ENCODE peak calls at places on chromosome 17, in five cellular contexts. C is psoas muscle, B is upper lobe of right lung, V is HCT116, T is Peyer's patch. S is an unnamed sample.

GRCh38 chr17:4998027-4998665 is 396 bp downstream of the KIF1C start:
- DNase-seq in C (peak; percentile 83), V (no peak), B (peak; percentile 88), T (no peak), S (no peak)

GRCh38 chr17:75260679-75261335 is 599 bp downstream of the GGA3 start:
- DNase-seq in C (no peak), T (no peak), B (no peak), V (no peak), S (no peak)

GRCh38 chr17:50550661-50551432 is 3.9 kb downstream of the SPATA20 start:
- DNase-seq in V (peak; percentile 68), C (peak; percentile 90), B (peak; percentile 89), T (no peak), S (no peak)

GRCh38 chr17:45132569-45133463 is 501 bp upstream of the PLCD3 start:
- DNase-seq in T (peak; percentile 81), V (peak; percentile 67), B (peak; percentile 91), C (peak; percentile 93), S (peak; percentile 75)

GRCh38 chr17:50468120-50469004 is at the start of gene CHAD:
- DNase-seq in V (no peak), C (peak; percentile 61), T (no peak), B (no peak), S (no peak)

GRCh38 chr17:45160505-45161287 is 979 bp upstream of the HEXIM2 start:
- DNase-seq in B (peak; percentile 88), T (peak; percentile 65), V (no peak), C (peak; percentile 88), S (peak; percentile 56)

GRCh38 chr17:32998893-32999240 is 7.2 kb downstream of the SPACA3 start:
- DNase-seq in V (peak; percentile 27), B (no peak), C (no peak), T (no peak), S (no peak)

GRCh38 chr17:38663125-38663751 is 11.5 kb downstream of the EPOP start:
- DNase-seq in B (peak; percentile 82), C (no peak), T (no peak), V (peak; percentile 74), S (no peak)

GRCh38 chr17:44007346-44008204 is 3.2 kb downstream of the NAGS start:
- DNase-seq in B (no peak), C (peak; percentile 60), V (no peak), T (no peak), S (no peak)

GRCh38 chr17:51846561-51846960 is 312.0 kb downstream of the CA10 start:
- DNase-seq in B (no peak), T (no peak), C (no peak), V (no peak), S (no peak)

GRCh38 chr17:69819316-69820087 is 255.5 kb upstream of the KCNJ16 start:
- DNase-seq in B (no peak), C (no peak), T (no peak), V (no peak), S (no peak)

GRCh38 chr17:10271004-10271620 is 72.7 kb upstream of the GAS7 start:
- DNase-seq in T (no peak), C (no peak), B (no peak), V (no peak), S (no peak)

GRCh38 chr17:66737524-66737923 is 97.4 kb upstream of the CACNG5 start:
- DNase-seq in V (no peak), C (peak; percentile 56), T (no peak), B (no peak), S (no peak)

GRCh38 chr17:34626141-34626681 is 46.8 kb downstream of the TMEM132E start:
- DNase-seq in C (no peak), B (no peak), T (no peak), V (no peak), S (no peak)

GRCh38 chr17:38604479-38605229 is 1.1 kb downstream of the SRCIN1 start:
- DNase-seq in B (no peak), V (no peak), T (no peak), C (peak; percentile 48), S (no peak)

GRCh38 chr17:63934391-63935112 is 2.4 kb upstream of the CD79B start:
- DNase-seq in C (peak; percentile 53), T (no peak), V (no peak), B (no peak), S (no peak)

GRCh38 chr17:12053552-12053951 is 32.9 kb downstream of the MAP2K4 start:
- DNase-seq in T (no peak), V (no peak), C (no peak), B (no peak), S (no peak)

GRCh38 chr17:72287586-72287985 is 166.8 kb downstream of the SOX9 start:
- DNase-seq in T (no peak), V (no peak), C (no peak), B (no peak), S (no peak)

GRCh38 chr17:57874434-57875108 is 24.7 kb upstream of the MRPS23 start:
- DNase-seq in C (peak; percentile 83), T (peak; percentile 31), V (no peak), B (no peak), S (no peak)

GRCh38 chr17:48551601-48552452 is 6.9 kb upstream of the HOXB2 start:
- DNase-seq in B (peak; percentile 61), V (no peak), C (no peak), T (no peak), S (no peak)

GRCh38 chr17:78315355-78316114 is 44.3 kb downstream of the SOCS3 start:
- DNase-seq in B (peak; percentile 89), T (peak; percentile 35), C (peak; percentile 88), V (peak; percentile 88), S (no peak)

GRCh38 chr17:36858119-36859002 is 78.9 kb upstream of the LHX1 start:
- DNase-seq in C (no peak), T (no peak), B (no peak), V (no peak), S (no peak)

GRCh38 chr17:7177954-7178477 is 1.2 kb downstream of the ASGR1 start:
- DNase-seq in C (no peak), T (no peak), B (no peak), V (no peak), S (no peak)

GRCh38 chr17:66580601-66581385 is 254.1 kb upstream of the CACNG5 start:
- DNase-seq in T (peak; percentile 30), C (no peak), V (no peak), B (no peak), S (no peak)

GRCh38 chr17:10673318-10673717 is 16.2 kb upstream of the MYH3 start:
- DNase-seq in B (no peak), V (no peak), C (peak; percentile 58), T (no peak), S (no peak)

GRCh38 chr17:78709119-78709681 is 72.9 kb downstream of the CYTH1 start:
- DNase-seq in V (no peak), B (no peak), C (no peak), T (no peak), S (no peak)

GRCh38 chr17:1108810-1109605 is 70.8 kb downstream of the ABR start:
- DNase-seq in V (no peak), T (peak; percentile 61), B (peak; percentile 87), C (peak; percentile 81), S (peak; percentile 63)

GRCh38 chr17:72734611-72735010 is 357.9 kb downstream of the SLC39A11 start:
- DNase-seq in V (no peak), B (no peak), T (no peak), C (no peak), S (no peak)

GRCh38 chr17:47203984-47204721 is 5.0 kb upstream of the MYL4 start:
- DNase-seq in C (no peak), V (no peak), B (no peak), T (peak; percentile 55), S (no peak)

GRCh38 chr17:15947331-15947730 is 2.4 kb downstream of the ADORA2B start:
- DNase-seq in B (no peak), V (no peak), C (no peak), T (no peak), S (no peak)
- H3K9me3 ChIP-seq in B (no peaks in the 10 kb centered on the region), V (no peaks in the 10 kb centered on the region), C (no peaks in the 10 kb centered on the region), T (no peaks in the 10 kb centered on the region), S (no peaks in the 10 kb centered on the region)

GRCh38 chr17:21677126-21677910 is 15.0 kb upstream of the KCNJ18 start:
- DNase-seq in V (no peak), B (no peak), C (no peak), T (no peak), S (no peak)

GRCh38 chr17:21674242-21674731 is 18.0 kb upstream of the KCNJ18 start:
- DNase-seq in C (no peak), B (no peak), V (no peak), T (no peak), S (no peak)

GRCh38 chr17:21677911-21678310 is 14.4 kb upstream of the KCNJ18 start:
- DNase-seq in C (no peak), V (no peak), T (no peak), B (no peak), S (no peak)

GRCh38 chr17:21678451-21679081 is 13.8 kb upstream of the KCNJ18 start:
- DNase-seq in C (no peak), B (peak; percentile 67), V (no peak), T (no peak), S (no peak)

GRCh38 chr17:21676281-21677111 is 15.8 kb upstream of the KCNJ18 start:
- DNase-seq in B (no peak), V (no peak), T (no peak), C (no peak), S (no peak)
- H3K9me3 ChIP-seq in B (no peaks in the 10 kb centered on the region), V (no peaks in the 10 kb centered on the region), T (no peaks in the 10 kb centered on the region), C (no peaks in the 10 kb centered on the region), S (no peaks in the 10 kb centered on the region)

DNA sequence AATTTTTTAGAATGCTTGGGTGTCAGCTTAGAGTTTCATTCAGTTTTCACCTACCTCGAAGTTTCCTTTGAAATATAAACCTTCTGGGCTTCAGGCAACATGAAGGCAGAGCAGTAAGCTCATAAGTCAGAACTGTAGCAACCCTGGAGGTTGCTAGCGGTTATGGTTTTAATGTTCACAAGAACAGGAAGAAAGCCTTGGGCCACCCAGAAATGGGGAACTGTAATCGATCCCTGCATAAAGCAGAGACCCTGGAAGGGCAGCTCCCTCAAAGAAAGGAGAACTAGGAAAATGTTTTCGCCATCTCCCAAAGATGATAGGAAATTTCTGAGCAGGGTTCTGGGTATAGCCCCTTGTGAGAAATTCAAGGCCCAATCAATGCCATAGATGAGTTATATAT is 47.9 kb upstream of the RASL10B start:
- DNase-seq in T (no peak), B (no peak), V (no peak), C (no peak), S (no peak)
- H3K9me3 ChIP-seq in T (no peaks in the 10 kb centered on the region), B (no peaks in the 10 kb centered on the region), V (no peaks in the 10 kb centered on the region), C (no peaks in the 10 kb centered on the region), S (no peaks in the 10 kb centered on the region)

GRCh38 chr17:82947051-82947991 is 107.5 kb upstream of the ZNF750 start:
- DNase-seq in V (no peak), T (no peak), C (peak; percentile 19), B (peak; percentile 36), S (no peak)

GRCh38 chr17:82948081-82948511 is 108.3 kb upstream of the ZNF750 start:
- DNase-seq in V (no peak), T (no peak), B (peak; percentile 58), C (peak; percentile 49), S (no peak)

GRCh38 chr17:82949361-82949760 is 109.5 kb upstream of the ZNF750 start:
- DNase-seq in T (no peak), B (peak; percentile 26), V (no peak), C (peak; percentile 24), S (no peak)

GRCh38 chr17:82949984-82950383 is 110.2 kb upstream of the ZNF750 start:
- DNase-seq in V (no peak), T (no peak), C (peak; percentile 35), B (peak; percentile 29), S (no peak)

DNA sequence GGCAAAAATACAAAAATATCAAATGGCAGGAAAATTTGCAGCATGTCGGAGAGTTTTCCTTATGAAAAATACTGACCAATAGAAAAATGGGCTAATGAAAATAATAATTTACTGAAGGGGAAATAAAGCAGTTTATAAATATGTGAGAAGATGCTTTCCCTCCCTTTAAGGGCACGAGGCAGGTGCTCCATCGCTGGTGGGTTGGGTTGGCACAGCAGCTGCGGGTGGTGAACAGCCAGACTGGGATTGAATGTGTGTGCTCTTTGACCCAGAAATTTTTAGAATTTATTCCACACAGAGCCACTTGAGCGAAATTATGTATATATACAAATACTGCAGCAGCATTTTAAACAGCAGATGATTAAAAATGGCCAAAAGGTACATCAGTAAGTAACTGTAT is 109.1 kb upstream of the ZNF750 start:
- DNase-seq in T (no peak), B (no peak), V (no peak), C (peak; percentile 8), S (no peak)
- H3K9me3 ChIP-seq in T (no peaks in the 10 kb centered on the region), B (peaks cover 19% of the 10 kb centered on the region), V (peaks cover 24% of the 10 kb centered on the region), C (peaks cover 18% of the 10 kb centered on the region), S (peaks cover 8% of the 10 kb centered on the region)